ENCODE peak calls at places on chromosome 11, in four cellular contexts. A is stomach, E is tibial nerve, Y is gastrocnemius medialis. V is an unnamed sample.

GRCh38 chr11:35525501-35526175 is at the start of gene PAMR1:
- DNase-seq in A (peak), E (peak), Y (peak), V (no peak)

GRCh38 chr11:94822080-94822479 is 53.9 kb downstream of the AMOTL1 start:
- DNase-seq in A (no peak), E (no peak), Y (no peak), V (no peak)

GRCh38 chr11:128630367-128631230 is 43.2 kb upstream of the ETS1 start:
- DNase-seq in A (peak), E (peak), Y (peak), V (peak)

GRCh38 chr11:9530901-9531625 is 42.4 kb upstream of the WEE1 start:
- DNase-seq in A (no peak), E (no peak), Y (no peak), V (no peak)

GRCh38 chr11:66579017-66579606 is 10.7 kb upstream of the CTSF start:
- DNase-seq in A (peak), E (peak), Y (peak), V (no peak)

GRCh38 chr11:72935705-72936104 is 121.5 kb downstream of the ATG16L2 start:
- DNase-seq in A (no peak), E (no peak), Y (no peak), V (no peak)

GRCh38 chr11:26473216-26474194 is 98.6 kb downstream of the MUC15 start:
- DNase-seq in A (no peak), E (no peak), Y (no peak), V (no peak)

GRCh38 chr11:74770456-74770855 is 21.8 kb downstream of the RNF169 start:
- DNase-seq in A (no peak), E (no peak), Y (no peak), V (no peak)

GRCh38 chr11:124896071-124896750 is 1.5 kb downstream of the ROBO4 start:
- DNase-seq in A (no peak), E (no peak), Y (no peak), V (no peak)

GRCh38 chr11:134572741-134573675 is 161.0 kb upstream of the B3GAT1 start:
- DNase-seq in A (no peak), E (no peak), Y (no peak), V (no peak)

GRCh38 chr11:65112551-65113360 is 1.1 kb downstream of the TM7SF2 start:
- DNase-seq in A (peak), E (no peak), Y (peak), V (no peak)

GRCh38 chr11:79076526-79077115 is 364.2 kb downstream of the TENM4 start:
- DNase-seq in A (peak), E (peak), Y (no peak), V (no peak)

GRCh38 chr11:87223816-87224215 is 186.1 kb downstream of the TMEM135 start:
- DNase-seq in A (no peak), E (no peak), Y (no peak), V (no peak)

GRCh38 chr11:74929431-74930363 is 19.2 kb downstream of the XRRA1 start:
- DNase-seq in A (peak), E (peak), Y (peak), V (peak)

GRCh38 chr11:68958211-68958610 is 22.6 kb downstream of the MRGPRD start:
- DNase-seq in A (no peak), E (no peak), Y (no peak), V (no peak)

GRCh38 chr11:61963282-61964057 is 4.0 kb downstream of the FTH1 start:
- DNase-seq in A (no peak), E (no peak), Y (peak), V (no peak)

GRCh38 chr11:35618497-35619029 is 303 bp downstream of the FJX1 start:
- DNase-seq in A (no peak), E (no peak), Y (no peak), V (no peak)

GRCh38 chr11:10743354-10744035 is 7.6 kb upstream of the CTR9 start:
- DNase-seq in A (no peak), E (no peak), Y (no peak), V (no peak)

GRCh38 chr11:108135845-108136599 is 14.7 kb downstream of the ACAT1 start:
- DNase-seq in A (no peak), E (no peak), Y (no peak), V (no peak)

GRCh38 chr11:75347781-75348613 is 3.5 kb downstream of the ARRB1 start:
- DNase-seq in A (no peak), E (no peak), Y (no peak), V (no peak)

GRCh38 chr11:79626135-79626748 is 185.4 kb upstream of the TENM4 start:
- DNase-seq in A (no peak), E (no peak), Y (no peak), V (no peak)

GRCh38 chr11:110490886-110491285 is 61.1 kb downstream of the FDX1 start:
- DNase-seq in A (no peak), E (no peak), Y (peak), V (no peak)

GRCh38 chr11:101441747-101442146 is 142.1 kb downstream of the TRPC6 start:
- DNase-seq in A (peak), E (no peak), Y (peak), V (no peak)

GRCh38 chr11:104343578-104343977 is 179.6 kb upstream of the PDGFD start:
- DNase-seq in A (no peak), E (no peak), Y (no peak), V (no peak)

GRCh38 chr11:86687083-86687799 is 14.8 kb upstream of the ME3 start:
- DNase-seq in A (no peak), E (no peak), Y (no peak), V (no peak)

GRCh38 chr11:125262194-125262824 is 97.8 kb downstream of the PKNOX2 start:
- DNase-seq in A (no peak), E (peak), Y (no peak), V (no peak)

GRCh38 chr11:312092-312816 is 1.6 kb upstream of the IFITM1 start:
- DNase-seq in A (no peak), E (no peak), Y (no peak), V (no peak)

GRCh38 chr11:127789887-127790286 is 789.3 kb upstream of the KIRREL3 start:
- DNase-seq in A (no peak), E (no peak), Y (no peak), V (no peak)

GRCh38 chr11:3855808-3856491 is 486 bp downstream of the STIM1 start:
- DNase-seq in A (peak), E (no peak), Y (peak), V (no peak)

GRCh38 chr11:102920118-102920684 is 35.3 kb downstream of the MMP13 start:
- DNase-seq in A (no peak), E (no peak), Y (no peak), V (no peak)

GRCh38 chr11:35662061-35662648 is 420 bp upstream of the TRIM44 start:
- DNase-seq in A (no peak), E (no peak), Y (no peak), V (no peak)

GRCh38 chr11:23124996-23125395 is 264.7 kb upstream of the CCDC179 start:
- DNase-seq in A (no peak), E (no peak), Y (no peak), V (no peak)

GRCh38 chr11:1760351-1761109 is 3.2 kb downstream of the CTSD start:
- DNase-seq in A (peak), E (peak), Y (peak), V (no peak)

GRCh38 chr11:64592656-64593055 is 1.6 kb downstream of the SLC22A12 start:
- DNase-seq in A (no peak), E (no peak), Y (no peak), V (no peak)

GRCh38 chr11:16612801-16613400 is 125.5 kb upstream of the C11orf58 start:
- DNase-seq in A (no peak), E (no peak), Y (no peak), V (no peak)

GRCh38 chr11:125300791-125301218 is 136.3 kb downstream of the PKNOX2 start:
- DNase-seq in A (no peak), E (no peak), Y (peak), V (no peak)

GRCh38 chr11:126853732-126854131 is 146.8 kb downstream of the KIRREL3 start:
- DNase-seq in A (no peak), E (no peak), Y (no peak), V (no peak)

GRCh38 chr11:96658436-96658835 is 268.6 kb downstream of the JRKL start:
- DNase-seq in A (no peak), E (no peak), Y (no peak), V (no peak)

GRCh38 chr11:6654281-6655019 is 1.2 kb downstream of the DCHS1 start:
- DNase-seq in A (no peak), E (no peak), Y (no peak), V (no peak)
- H3K27ac ChIP-seq in A (peak), E (no peak), Y (peak), V (peak)

DNA sequence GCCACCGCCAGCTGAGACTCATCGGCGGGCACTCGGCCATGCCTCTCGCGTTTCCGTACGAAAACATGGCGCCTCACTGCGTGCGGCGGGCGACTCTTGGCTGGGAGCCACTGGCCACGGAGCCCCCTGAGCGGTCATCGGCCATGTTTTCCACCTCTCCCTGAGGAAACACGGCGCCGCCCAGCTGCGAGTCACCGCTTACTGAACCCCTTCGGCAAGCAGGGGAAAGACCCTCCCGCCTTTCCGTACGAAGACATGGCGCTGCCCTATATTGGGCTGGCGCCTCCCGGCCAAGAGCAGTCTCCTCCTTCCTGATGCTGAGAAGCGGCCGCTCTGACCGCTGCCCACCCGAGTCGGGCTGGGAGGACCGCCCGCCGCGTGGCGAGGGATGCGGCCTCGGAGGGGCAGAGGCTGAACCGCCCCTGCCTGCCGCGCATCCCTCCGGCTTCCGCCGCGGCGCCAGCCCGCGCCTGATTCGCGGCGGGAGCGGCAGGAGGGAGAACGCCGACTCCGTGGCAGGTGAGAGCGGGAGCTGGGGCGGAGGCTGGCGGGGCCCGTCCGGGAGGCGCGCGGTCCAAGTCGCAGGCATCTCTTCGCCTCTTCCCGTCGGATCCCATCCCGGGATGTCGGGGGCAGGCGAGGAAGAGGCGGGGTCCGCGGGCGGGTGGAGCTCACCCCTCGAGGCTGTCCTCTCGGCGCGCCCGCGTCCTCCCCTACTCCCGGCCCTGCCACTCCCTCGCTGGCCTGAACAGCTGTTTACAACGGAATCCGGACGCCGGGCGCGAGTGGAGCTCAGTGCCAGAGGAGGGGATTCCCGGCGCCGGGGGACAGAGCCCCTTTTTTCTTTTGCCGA is at the start of gene TCP11L1:
- DNase-seq in A (peak), E (peak), Y (peak), V (peak)
- TF ChIP-seq POLR2A in A (no peak), E (peak), Y (peak), V (peak)

GRCh38 chr11:77120571-77120970 is 7.5 kb upstream of the MYO7A start:
- DNase-seq in A (no peak), E (no peak), Y (no peak), V (no peak)
- H3K27ac ChIP-seq in A (no peak), E (no peak), Y (no peak), V (no peak)

GRCh38 chr11:120336641-120337132 is 474 bp downstream of the ARHGEF12 start:
- DNase-seq in A (no peak), E (no peak), Y (no peak), V (no peak)

GRCh38 chr11:120337133-120337895 is 1.1 kb downstream of the ARHGEF12 start:
- DNase-seq in A (no peak), E (no peak), Y (peak), V (no peak)

GRCh38 chr11:120337896-120338840 is 2.0 kb downstream of the ARHGEF12 start:
- DNase-seq in A (no peak), E (no peak), Y (no peak), V (no peak)

GRCh38 chr11:120340529-120340928 is 4.3 kb downstream of the ARHGEF12 start:
- DNase-seq in A (no peak), E (no peak), Y (no peak), V (no peak)

DNA sequence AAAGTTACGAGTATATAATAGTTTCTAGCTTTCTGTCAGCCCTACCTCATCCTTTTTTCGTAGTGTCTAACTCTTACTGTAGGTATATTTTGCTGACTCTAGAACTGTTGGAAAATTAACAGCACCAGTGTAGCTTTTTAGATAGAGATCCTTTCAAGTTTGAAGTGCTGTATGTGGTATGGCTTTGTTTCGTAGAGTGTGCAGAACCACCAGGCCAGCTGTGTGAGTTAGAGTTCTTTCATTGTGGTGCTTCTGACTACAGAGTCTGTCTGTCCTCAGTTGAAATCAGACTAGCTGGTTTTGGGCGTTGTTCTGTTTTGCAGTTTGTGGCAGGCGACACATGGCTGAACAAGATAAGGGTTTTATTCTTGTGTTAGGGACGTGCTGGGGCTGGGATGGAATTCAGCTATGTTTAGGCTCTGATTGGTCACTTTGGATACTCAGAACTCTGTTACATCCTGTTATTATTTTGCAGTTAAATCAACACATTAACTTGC is 3.2 kb downstream of the ARHGEF12 start:
- DNase-seq in A (peak), E (no peak), Y (no peak), V (no peak)
- TF ChIP-seq POLR2A in A (peak), E (no peak), Y (peak), V (no peak)

GRCh38 chr11:121446752-121447156 is 5.4 kb upstream of the SORL1 start:
- DNase-seq in A (no peak), E (no peak), Y (no peak), V (no peak)
- H3K27ac ChIP-seq in A (no peak), E (no peak), Y (no peak), V (peak)

V was measured in esophagus squamous epithelium.